ENCODE peak calls at places on chromosomes 2 and 18, in ten cellular contexts. One of them, this sample, is unnamed.

GRCh38 chr2:201621293-201621999 is 21.9 kb downstream of the TMEM237 start:
- DNase-seq in prostate gland: no peak
- DNase-seq in fibroblast of the aortic adventitia: no peak
- DNase-seq in osteocyte: no peak
- DNase-seq in foreskin fibroblast: peak
- DNase-seq in mesothelial cell of epicardium: no peak
- DNase-seq in CD8-positive, alpha-beta T cell: no peak
- DNase-seq in HCT116: no peak
- DNase-seq in tibial artery: no peak
- DNase-seq in GM12878: no peak
- DNase-seq in this sample: no peak

GRCh38 chr2:232300894-232301387 is 77.6 kb upstream of the ALPP start:
- DNase-seq in prostate gland: peak
- DNase-seq in fibroblast of the aortic adventitia: no peak
- DNase-seq in osteocyte: no peak
- DNase-seq in foreskin fibroblast: peak
- DNase-seq in mesothelial cell of epicardium: no peak
- DNase-seq in CD8-positive, alpha-beta T cell: no peak
- DNase-seq in HCT116: no peak
- DNase-seq in tibial artery: no peak
- DNase-seq in GM12878: no peak
- DNase-seq in this sample: peak

GRCh38 chr2:233448220-233448559 is 93.9 kb downstream of the DGKD start:
- DNase-seq in prostate gland: no peak
- DNase-seq in fibroblast of the aortic adventitia: no peak
- DNase-seq in osteocyte: no peak
- DNase-seq in foreskin fibroblast: peak
- DNase-seq in mesothelial cell of epicardium: no peak
- DNase-seq in CD8-positive, alpha-beta T cell: no peak
- DNase-seq in HCT116: no peak
- DNase-seq in tibial artery: peak
- DNase-seq in GM12878: no peak
- DNase-seq in this sample: no peak

GRCh38 chr2:63842149-63843061 is 709 bp downstream of the UGP2 start:
- DNase-seq in prostate gland: peak
- DNase-seq in fibroblast of the aortic adventitia: peak
- DNase-seq in osteocyte: no peak
- DNase-seq in foreskin fibroblast: peak
- DNase-seq in mesothelial cell of epicardium: peak
- DNase-seq in CD8-positive, alpha-beta T cell: no peak
- DNase-seq in HCT116: no peak
- DNase-seq in tibial artery: peak
- DNase-seq in GM12878: no peak
- DNase-seq in this sample: peak

GRCh38 chr2:230899287-230899686 is 25.8 kb downstream of the GPR55 start:
- DNase-seq in prostate gland: no peak
- DNase-seq in fibroblast of the aortic adventitia: no peak
- DNase-seq in osteocyte: peak
- DNase-seq in foreskin fibroblast: no peak
- DNase-seq in mesothelial cell of epicardium: no peak
- DNase-seq in CD8-positive, alpha-beta T cell: no peak
- DNase-seq in HCT116: no peak
- DNase-seq in tibial artery: no peak
- DNase-seq in GM12878: no peak
- DNase-seq in this sample: peak

GRCh38 chr2:162465430-162465829 is 121.5 kb downstream of the GCA start:
- DNase-seq in prostate gland: no peak
- DNase-seq in fibroblast of the aortic adventitia: no peak
- DNase-seq in osteocyte: no peak
- DNase-seq in foreskin fibroblast: no peak
- DNase-seq in mesothelial cell of epicardium: no peak
- DNase-seq in CD8-positive, alpha-beta T cell: no peak
- DNase-seq in HCT116: no peak
- DNase-seq in tibial artery: no peak
- DNase-seq in GM12878: no peak
- DNase-seq in this sample: no peak

GRCh38 chr18:56433919-56434318 is 204.5 kb downstream of the TXNL1 start:
- DNase-seq in prostate gland: no peak
- DNase-seq in fibroblast of the aortic adventitia: no peak
- DNase-seq in osteocyte: no peak
- DNase-seq in foreskin fibroblast: no peak
- DNase-seq in mesothelial cell of epicardium: no peak
- DNase-seq in CD8-positive, alpha-beta T cell: no peak
- DNase-seq in HCT116: no peak
- DNase-seq in tibial artery: no peak
- DNase-seq in GM12878: no peak
- DNase-seq in this sample: no peak

GRCh38 chr18:3919396-3920061 is 469.6 kb downstream of the TGIF1 start:
- DNase-seq in prostate gland: no peak
- DNase-seq in fibroblast of the aortic adventitia: no peak
- DNase-seq in osteocyte: no peak
- DNase-seq in foreskin fibroblast: no peak
- DNase-seq in mesothelial cell of epicardium: no peak
- DNase-seq in CD8-positive, alpha-beta T cell: no peak
- DNase-seq in HCT116: no peak
- DNase-seq in tibial artery: no peak
- DNase-seq in GM12878: no peak
- DNase-seq in this sample: no peak

GRCh38 chr2:27705851-27706622 is 42.3 kb downstream of the SLC4A1AP start:
- DNase-seq in prostate gland: peak
- DNase-seq in fibroblast of the aortic adventitia: peak
- DNase-seq in osteocyte: no peak
- DNase-seq in foreskin fibroblast: peak
- DNase-seq in mesothelial cell of epicardium: no peak
- DNase-seq in CD8-positive, alpha-beta T cell: no peak
- DNase-seq in HCT116: peak
- DNase-seq in tibial artery: peak
- DNase-seq in GM12878: no peak
- DNase-seq in this sample: peak
- TF ChIP-seq CTCF in prostate gland: no peak
- TF ChIP-seq CTCF in fibroblast of the aortic adventitia: no peak
- TF ChIP-seq CTCF in osteocyte: no peak
- TF ChIP-seq CTCF in foreskin fibroblast: no peak
- TF ChIP-seq CTCF in mesothelial cell of epicardium: no peak
- TF ChIP-seq CTCF in CD8-positive, alpha-beta T cell: no peak
- TF ChIP-seq CTCF in HCT116: no peak
- TF ChIP-seq CTCF in tibial artery: no peak
- TF ChIP-seq CTCF in GM12878: no peak
- TF ChIP-seq CTCF in this sample: no peak

GRCh38 chr2:226893206-226893605 is 57.4 kb downstream of the RHBDD1 start:
- DNase-seq in prostate gland: no peak
- DNase-seq in fibroblast of the aortic adventitia: peak
- DNase-seq in osteocyte: no peak
- DNase-seq in foreskin fibroblast: peak
- DNase-seq in mesothelial cell of epicardium: no peak
- DNase-seq in CD8-positive, alpha-beta T cell: no peak
- DNase-seq in HCT116: no peak
- DNase-seq in tibial artery: no peak
- DNase-seq in GM12878: no peak
- DNase-seq in this sample: no peak

GRCh38 chr2:226892729-226893128 is 56.9 kb downstream of the RHBDD1 start:
- DNase-seq in prostate gland: no peak
- DNase-seq in fibroblast of the aortic adventitia: peak
- DNase-seq in osteocyte: no peak
- DNase-seq in foreskin fibroblast: peak
- DNase-seq in mesothelial cell of epicardium: no peak
- DNase-seq in CD8-positive, alpha-beta T cell: no peak
- DNase-seq in HCT116: no peak
- DNase-seq in tibial artery: no peak
- DNase-seq in GM12878: no peak
- DNase-seq in this sample: no peak

GRCh38 chr2:226890286-226890685 is 54.4 kb downstream of the RHBDD1 start:
- DNase-seq in prostate gland: no peak
- DNase-seq in fibroblast of the aortic adventitia: no peak
- DNase-seq in osteocyte: no peak
- DNase-seq in foreskin fibroblast: no peak
- DNase-seq in mesothelial cell of epicardium: no peak
- DNase-seq in CD8-positive, alpha-beta T cell: no peak
- DNase-seq in HCT116: no peak
- DNase-seq in tibial artery: no peak
- DNase-seq in GM12878: no peak
- DNase-seq in this sample: no peak

GRCh38 chr2:226894752-226895151 is 58.9 kb downstream of the RHBDD1 start:
- DNase-seq in prostate gland: no peak
- DNase-seq in fibroblast of the aortic adventitia: no peak
- DNase-seq in osteocyte: no peak
- DNase-seq in foreskin fibroblast: no peak
- DNase-seq in mesothelial cell of epicardium: no peak
- DNase-seq in CD8-positive, alpha-beta T cell: no peak
- DNase-seq in HCT116: no peak
- DNase-seq in tibial artery: no peak
- DNase-seq in GM12878: no peak
- DNase-seq in this sample: no peak

GRCh38 chr2:226891780-226892590 is 56.1 kb downstream of the RHBDD1 start:
- DNase-seq in prostate gland: no peak
- DNase-seq in fibroblast of the aortic adventitia: peak
- DNase-seq in osteocyte: no peak
- DNase-seq in foreskin fibroblast: peak
- DNase-seq in mesothelial cell of epicardium: no peak
- DNase-seq in CD8-positive, alpha-beta T cell: no peak
- DNase-seq in HCT116: no peak
- DNase-seq in tibial artery: no peak
- DNase-seq in GM12878: no peak
- DNase-seq in this sample: no peak
- TF ChIP-seq CTCF in prostate gland: no peak
- TF ChIP-seq CTCF in fibroblast of the aortic adventitia: no peak
- TF ChIP-seq CTCF in osteocyte: no peak
- TF ChIP-seq CTCF in foreskin fibroblast: no peak
- TF ChIP-seq CTCF in mesothelial cell of epicardium: no peak
- TF ChIP-seq CTCF in CD8-positive, alpha-beta T cell: no peak
- TF ChIP-seq CTCF in HCT116: no peak
- TF ChIP-seq CTCF in tibial artery: no peak
- TF ChIP-seq CTCF in GM12878: no peak
- TF ChIP-seq CTCF in this sample: no peak

DNA sequence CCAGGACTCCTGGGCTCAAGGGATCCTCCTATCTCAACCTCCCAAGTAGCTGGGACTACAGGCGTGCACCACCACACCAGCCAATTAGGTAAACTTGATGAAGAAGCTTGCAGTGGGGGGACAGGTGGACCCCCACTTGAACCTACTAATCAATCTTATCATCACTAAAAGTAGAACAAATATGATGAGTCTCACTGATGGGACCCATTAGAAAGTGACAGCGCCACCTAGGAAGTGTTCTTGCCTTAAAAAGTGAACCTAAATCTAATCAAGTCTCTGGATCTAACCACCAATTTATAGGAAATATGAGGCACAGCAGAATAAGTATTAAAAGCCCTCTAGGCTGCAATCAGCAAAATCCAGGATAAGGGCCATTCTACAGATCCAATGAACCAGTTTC is 79.2 kb downstream of the BIN1 start:
- DNase-seq in prostate gland: no peak
- DNase-seq in fibroblast of the aortic adventitia: no peak
- DNase-seq in osteocyte: no peak
- DNase-seq in foreskin fibroblast: no peak
- DNase-seq in mesothelial cell of epicardium: no peak
- DNase-seq in CD8-positive, alpha-beta T cell: no peak
- DNase-seq in HCT116: no peak
- DNase-seq in tibial artery: no peak
- DNase-seq in GM12878: no peak
- DNase-seq in this sample: no peak
- TF ChIP-seq CTCF in prostate gland: no peak
- TF ChIP-seq CTCF in fibroblast of the aortic adventitia: no peak
- TF ChIP-seq CTCF in osteocyte: peak
- TF ChIP-seq CTCF in foreskin fibroblast: no peak
- TF ChIP-seq CTCF in mesothelial cell of epicardium: no peak
- TF ChIP-seq CTCF in CD8-positive, alpha-beta T cell: no peak
- TF ChIP-seq CTCF in HCT116: no peak
- TF ChIP-seq CTCF in tibial artery: no peak
- TF ChIP-seq CTCF in GM12878: no peak
- TF ChIP-seq CTCF in this sample: no peak

GRCh38 chr18:61893971-61894750 is 1.4 kb upstream of the RNF152 start:
- DNase-seq in prostate gland: peak
- DNase-seq in fibroblast of the aortic adventitia: peak
- DNase-seq in osteocyte: peak
- DNase-seq in foreskin fibroblast: peak
- DNase-seq in mesothelial cell of epicardium: peak
- DNase-seq in CD8-positive, alpha-beta T cell: peak
- DNase-seq in HCT116: peak
- DNase-seq in tibial artery: peak
- DNase-seq in GM12878: no peak
- DNase-seq in this sample: peak

GRCh38 chr18:61898576-61899205 is 5.9 kb upstream of the RNF152 start:
- DNase-seq in prostate gland: peak
- DNase-seq in fibroblast of the aortic adventitia: no peak
- DNase-seq in osteocyte: no peak
- DNase-seq in foreskin fibroblast: peak
- DNase-seq in mesothelial cell of epicardium: no peak
- DNase-seq in CD8-positive, alpha-beta T cell: no peak
- DNase-seq in HCT116: no peak
- DNase-seq in tibial artery: no peak
- DNase-seq in GM12878: no peak
- DNase-seq in this sample: peak

GRCh38 chr18:61894751-61895524 is 2.1 kb upstream of the RNF152 start:
- DNase-seq in prostate gland: peak
- DNase-seq in fibroblast of the aortic adventitia: no peak
- DNase-seq in osteocyte: no peak
- DNase-seq in foreskin fibroblast: peak
- DNase-seq in mesothelial cell of epicardium: no peak
- DNase-seq in CD8-positive, alpha-beta T cell: no peak
- DNase-seq in HCT116: no peak
- DNase-seq in tibial artery: no peak
- DNase-seq in GM12878: no peak
- DNase-seq in this sample: peak

GRCh38 chr18:61896767-61897166 is 4.0 kb upstream of the RNF152 start:
- DNase-seq in prostate gland: peak
- DNase-seq in fibroblast of the aortic adventitia: peak
- DNase-seq in osteocyte: no peak
- DNase-seq in foreskin fibroblast: peak
- DNase-seq in mesothelial cell of epicardium: no peak
- DNase-seq in CD8-positive, alpha-beta T cell: no peak
- DNase-seq in HCT116: no peak
- DNase-seq in tibial artery: peak
- DNase-seq in GM12878: no peak
- DNase-seq in this sample: peak

GRCh38 chr18:61896118-61896517 is 3.3 kb upstream of the RNF152 start:
- DNase-seq in prostate gland: no peak
- DNase-seq in fibroblast of the aortic adventitia: no peak
- DNase-seq in osteocyte: no peak
- DNase-seq in foreskin fibroblast: no peak
- DNase-seq in mesothelial cell of epicardium: no peak
- DNase-seq in CD8-positive, alpha-beta T cell: no peak
- DNase-seq in HCT116: no peak
- DNase-seq in tibial artery: no peak
- DNase-seq in GM12878: no peak
- DNase-seq in this sample: no peak
- TF ChIP-seq CTCF in prostate gland: no peak
- TF ChIP-seq CTCF in fibroblast of the aortic adventitia: no peak
- TF ChIP-seq CTCF in osteocyte: no peak
- TF ChIP-seq CTCF in foreskin fibroblast: no peak
- TF ChIP-seq CTCF in mesothelial cell of epicardium: no peak
- TF ChIP-seq CTCF in CD8-positive, alpha-beta T cell: no peak
- TF ChIP-seq CTCF in HCT116: no peak
- TF ChIP-seq CTCF in tibial artery: no peak
- TF ChIP-seq CTCF in GM12878: no peak
- TF ChIP-seq CTCF in this sample: no peak

DNA sequence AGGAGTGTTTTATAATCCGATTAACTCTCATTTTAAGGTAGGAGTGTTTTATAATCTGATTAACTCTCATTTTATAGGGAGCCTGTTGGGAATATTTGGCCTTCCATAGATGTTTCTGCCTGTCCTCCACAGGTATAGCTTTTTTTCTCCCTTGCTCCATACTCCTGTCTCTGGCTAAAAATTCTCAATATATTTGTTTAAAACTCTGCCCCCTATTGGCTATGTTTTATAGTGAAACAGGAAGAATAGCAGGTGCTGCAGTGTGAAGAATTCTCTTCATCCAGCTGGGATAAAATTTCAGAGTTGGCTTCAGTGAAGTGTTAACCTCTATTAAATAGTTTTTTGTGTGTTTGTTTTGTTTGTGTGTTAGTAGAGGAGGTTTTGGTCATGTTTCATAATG is 1046.0 kb upstream of the TMEFF2 start:
- DNase-seq in prostate gland: no peak
- DNase-seq in fibroblast of the aortic adventitia: no peak
- DNase-seq in osteocyte: no peak
- DNase-seq in foreskin fibroblast: no peak
- DNase-seq in mesothelial cell of epicardium: no peak
- DNase-seq in CD8-positive, alpha-beta T cell: no peak
- DNase-seq in HCT116: no peak
- DNase-seq in tibial artery: no peak
- DNase-seq in GM12878: no peak
- DNase-seq in this sample: no peak
- TF ChIP-seq CTCF in prostate gland: no peak
- TF ChIP-seq CTCF in fibroblast of the aortic adventitia: peak
- TF ChIP-seq CTCF in osteocyte: peak
- TF ChIP-seq CTCF in foreskin fibroblast: no peak
- TF ChIP-seq CTCF in mesothelial cell of epicardium: peak
- TF ChIP-seq CTCF in CD8-positive, alpha-beta T cell: no peak
- TF ChIP-seq CTCF in HCT116: peak
- TF ChIP-seq CTCF in tibial artery: no peak
- TF ChIP-seq CTCF in GM12878: peak
- TF ChIP-seq CTCF in this sample: no peak

This sample was measured in colonic mucosa.